ENCODE peak calls at places on chromosome 6, in six cellular contexts. E is endothelial cell, J is heart right ventricle, X is thyroid gland, F is fibroblast of mammary gland, O is cardiac muscle cell. Q is an unnamed sample.

GRCh38 chr6:12584631-12585405 is 131.7 kb upstream of the PHACTR1 start:
- DNase-seq in E (peak; percentile 53), J (peak; percentile 32), X (no peak), F (no peak), O (no peak), Q (no peak)

GRCh38 chr6:117552618-117553017 is 49.7 kb downstream of the GOPC start:
- DNase-seq in E (no peak), J (no peak), X (no peak), F (no peak), O (no peak), Q (no peak)

GRCh38 chr6:89351632-89352328 is 742 bp downstream of the UBE2J1 start:
- DNase-seq in E (no peak), J (no peak), X (no peak), F (no peak), O (no peak), Q (no peak)

GRCh38 chr6:723540-723939 is 30.6 kb upstream of the EXOC2 start:
- DNase-seq in E (no peak), J (no peak), X (no peak), F (no peak), O (no peak), Q (no peak)

GRCh38 chr6:95318137-95318536 is 259.2 kb upstream of the MANEA start:
- DNase-seq in E (no peak), J (no peak), X (no peak), F (no peak), O (no peak), Q (no peak)

GRCh38 chr6:57147401-57147800 is 24.7 kb upstream of the BAG2 start:
- DNase-seq in E (no peak), J (no peak), X (no peak), F (no peak), O (no peak), Q (no peak)

GRCh38 chr6:31829633-31830492 is 2.3 kb downstream of the HSPA1B start:
- DNase-seq in E (no peak), J (no peak), X (peak; percentile 29), F (peak; percentile 57), O (peak; percentile 41), Q (no peak)

GRCh38 chr6:139373154-139373927 is 1.1 kb downstream of the CITED2 start:
- DNase-seq in E (peak; percentile 63), J (peak; percentile 50), X (peak; percentile 41), F (peak; percentile 36), O (peak; percentile 56), Q (peak; percentile 43)

GRCh38 chr6:23181301-23182110 is 612.1 kb downstream of the HDGFL1 start:
- DNase-seq in E (no peak), J (no peak), X (no peak), F (no peak), O (no peak), Q (no peak)

GRCh38 chr6:2047855-2048254 is 197.6 kb downstream of the GMDS start:
- DNase-seq in E (no peak), J (no peak), X (no peak), F (peak; percentile 57), O (no peak), Q (no peak)

GRCh38 chr6:28563420-28564095 is 37.9 kb downstream of the GPX5 start:
- DNase-seq in E (no peak), J (no peak), X (no peak), F (no peak), O (no peak), Q (no peak)

GRCh38 chr6:81614292-81614691 is 138.2 kb downstream of the TENT5A start:
- DNase-seq in E (no peak), J (peak; percentile 9), X (no peak), F (peak; percentile 13), O (peak; percentile 5), Q (no peak)

GRCh38 chr6:7438011-7438410 is 48.4 kb downstream of the RIOK1 start:
- DNase-seq in E (no peak), J (no peak), X (no peak), F (no peak), O (no peak), Q (no peak)

GRCh38 chr6:31122803-31123706 is 2.8 kb upstream of the CDSN start:
- DNase-seq in E (no peak), J (peak; percentile 81), X (peak; percentile 97), F (peak; percentile 53), O (peak; percentile 41), Q (no peak)

GRCh38 chr6:135812085-135812526 is 39.4 kb upstream of the PDE7B start:
- DNase-seq in E (no peak), J (peak; percentile 12), X (no peak), F (peak; percentile 43), O (no peak), Q (no peak)

GRCh38 chr6:158185729-158186456 is 17.7 kb downstream of the GTF2H5 start:
- DNase-seq in E (no peak), J (no peak), X (no peak), F (peak; percentile 68), O (no peak), Q (no peak)

GRCh38 chr6:46306429-46306828 is 135.6 kb upstream of the ENPP5 start:
- DNase-seq in E (no peak), J (no peak), X (no peak), F (no peak), O (no peak), Q (no peak)

GRCh38 chr6:46299253-46299652 is 128.5 kb upstream of the ENPP5 start:
- DNase-seq in E (no peak), J (no peak), X (no peak), F (no peak), O (no peak), Q (no peak)

GRCh38 chr6:46305833-46306232 is 135.1 kb upstream of the ENPP5 start:
- DNase-seq in E (no peak), J (no peak), X (no peak), F (no peak), O (no peak), Q (no peak)

GRCh38 chr6:46302816-46303215 is 132.0 kb upstream of the ENPP5 start:
- DNase-seq in E (no peak), J (no peak), X (no peak), F (no peak), O (no peak), Q (no peak)

GRCh38 chr6:46302176-46302575 is 131.4 kb upstream of the ENPP5 start:
- DNase-seq in E (no peak), J (no peak), X (no peak), F (no peak), O (no peak), Q (no peak)
- TF ChIP-seq CTCF in E (no peak), J (no peak), X (no peak), F (no peak), O (no peak), Q (no peak)

GRCh38 chr6:5956939-5957338 is 49.8 kb downstream of the NRN1 start:
- DNase-seq in E (no peak), J (no peak), X (no peak), F (no peak), O (no peak), Q (no peak)

GRCh38 chr6:5958948-5959347 is 47.8 kb downstream of the NRN1 start:
- DNase-seq in E (no peak), J (no peak), X (no peak), F (no peak), O (no peak), Q (no peak)

GRCh38 chr6:5962794-5963193 is 43.9 kb downstream of the NRN1 start:
- DNase-seq in E (no peak), J (no peak), X (no peak), F (no peak), O (no peak), Q (no peak)

GRCh38 chr6:5961836-5962235 is 44.9 kb downstream of the NRN1 start:
- DNase-seq in E (no peak), J (no peak), X (no peak), F (no peak), O (no peak), Q (no peak)

GRCh38 chr6:5960456-5960855 is 46.3 kb downstream of the NRN1 start:
- DNase-seq in E (no peak), J (no peak), X (no peak), F (no peak), O (no peak), Q (no peak)
- TF ChIP-seq CTCF in E (no peak), J (no peak), X (no peak), F (no peak), O (no peak), Q (no peak)

DNA sequence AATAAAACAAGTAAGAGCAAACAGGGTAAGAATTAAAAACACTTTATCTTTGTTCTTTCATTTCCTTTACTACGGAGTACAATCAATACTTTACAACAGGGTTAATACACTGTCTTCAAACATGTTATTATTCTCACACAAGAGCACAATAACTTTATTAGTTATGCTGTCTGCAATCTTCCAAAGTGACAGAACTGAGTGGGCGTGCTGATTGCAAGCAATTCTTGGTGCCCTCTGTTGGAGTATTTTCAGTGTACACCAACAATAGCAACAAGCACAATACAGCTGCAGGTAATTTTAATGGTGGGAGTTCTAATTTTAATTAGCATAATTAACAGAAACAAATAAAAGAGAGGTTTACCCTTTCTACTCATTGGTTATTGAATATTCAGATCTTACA is 33.9 kb upstream of the PTPRK start:
- DNase-seq in E (no peak), J (peak; percentile 12), X (no peak), F (peak; percentile 23), O (peak; percentile 35), Q (no peak)
- TF ChIP-seq CTCF in E (no peak), J (peak; percentile 41), X (no peak), F (peak; percentile 26), O (peak; percentile 22), Q (peak; percentile 38)

GRCh38 chr6:163133017-163133416 is 281.5 kb upstream of the QKI start:
- DNase-seq in E (no peak), J (no peak), X (no peak), F (peak; percentile 14), O (no peak), Q (no peak)
- TF ChIP-seq CTCF in E (no peak), J (no peak), X (no peak), F (no peak), O (no peak), Q (no peak)

GRCh38 chr6:168089186-168090063 is 10.4 kb upstream of the FRMD1 start:
- DNase-seq in E (no peak), J (no peak), X (no peak), F (no peak), O (no peak), Q (no peak)

GRCh38 chr6:168088161-168089106 is 9.4 kb upstream of the FRMD1 start:
- DNase-seq in E (no peak), J (peak; percentile 48), X (no peak), F (peak; percentile 2), O (peak; percentile 81), Q (peak; percentile 36)

GRCh38 chr6:168091381-168092264 is 12.6 kb upstream of the FRMD1 start:
- DNase-seq in E (no peak), J (no peak), X (no peak), F (no peak), O (no peak), Q (no peak)

GRCh38 chr6:168090706-168091105 is 11.7 kb upstream of the FRMD1 start:
- DNase-seq in E (no peak), J (no peak), X (no peak), F (no peak), O (no peak), Q (no peak)

GRCh38 chr6:168090064-168090690 is 11.2 kb upstream of the FRMD1 start:
- DNase-seq in E (no peak), J (no peak), X (no peak), F (no peak), O (no peak), Q (no peak)
- TF ChIP-seq CTCF in E (no peak), J (no peak), X (no peak), F (no peak), O (no peak), Q (no peak)